ENCODE peak calls at places on chromosomes 13 and 19, in five cellular contexts. E is left lung, B is GM23248, Z is SK-N-SH, S is ovary. A is an unnamed sample.
A peak's percentile ranks its signal among the peaks of the same experiment; 100 is the strongest.

GRCh38 chr13:98842074-98842473 is 89.6 kb upstream of the SLC15A1 start:
- DNase-seq in E (no peak), B (no peak), Z (no peak), S (no peak), A (no peak)

GRCh38 chr13:106349080-106349841 is 186.2 kb downstream of the EFNB2 start:
- DNase-seq in E (peak; percentile 42), B (no peak), Z (peak; percentile 43), S (no peak), A (peak; percentile 33)

GRCh38 chr13:83024226-83024625 is 858.0 kb downstream of the SLITRK1 start:
- DNase-seq in E (no peak), B (peak; percentile 3), Z (no peak), S (no peak), A (no peak)

GRCh38 chr19:35365303-35365702 is 5.6 kb upstream of the GPR42 start:
- DNase-seq in E (no peak), B (no peak), Z (no peak), S (no peak), A (no peak)

GRCh38 chr13:30154531-30154930 is 152.8 kb downstream of the KATNAL1 start:
- DNase-seq in E (no peak), B (no peak), Z (no peak), S (no peak), A (no peak)

GRCh38 chr13:73000027-73000674 is 58.7 kb upstream of the KLF5 start:
- DNase-seq in E (no peak), B (peak; percentile 37), Z (no peak), S (no peak), A (no peak)

GRCh38 chr13:27960362-27961226 is 8.5 kb downstream of the CDX2 start:
- DNase-seq in E (no peak), B (peak; percentile 55), Z (peak; percentile 61), S (peak; percentile 45), A (no peak)

GRCh38 chr13:100604909-100605308 is 16.3 kb upstream of the GGACT start:
- DNase-seq in E (no peak), B (no peak), Z (no peak), S (no peak), A (no peak)

GRCh38 chr19:6811906-6812305 is 39.4 kb downstream of the VAV1 start:
- DNase-seq in E (no peak), B (peak; percentile 76), Z (peak; percentile 73), S (no peak), A (peak; percentile 45)

GRCh38 chr19:40216013-40216776 is 2.0 kb downstream of the TTC9B start:
- DNase-seq in E (no peak), B (no peak), Z (no peak), S (no peak), A (no peak)

GRCh38 chr19:16425019-16425418 is 46.8 kb downstream of the EPS15L1 start:
- DNase-seq in E (no peak), B (no peak), Z (no peak), S (no peak), A (no peak)

GRCh38 chr19:19749332-19750130 is 16.6 kb upstream of the ZNF14 start:
- DNase-seq in E (no peak), B (no peak), Z (no peak), S (no peak), A (no peak)

GRCh38 chr13:35984776-35985453 is 146.3 kb downstream of the DCLK1 start:
- DNase-seq in E (no peak), B (no peak), Z (peak; percentile 85), S (no peak), A (peak; percentile 84)

GRCh38 chr13:108226184-108226583 is 8.0 kb downstream of the ABHD13 start:
- DNase-seq in E (no peak), B (no peak), Z (peak; percentile 60), S (no peak), A (peak; percentile 22)

GRCh38 chr19:1177322-1178114 is 3.5 kb upstream of the SBNO2 start:
- DNase-seq in E (peak; percentile 61), B (peak; percentile 98), Z (no peak), S (peak; percentile 38), A (no peak)

GRCh38 chr19:1173160-1173844 is 766 bp downstream of the SBNO2 start:
- DNase-seq in E (no peak), B (peak; percentile 55), Z (peak; percentile 67), S (peak; percentile 66), A (no peak)

GRCh38 chr19:1173845-1174809 is at the start of gene SBNO2:
- DNase-seq in E (peak; percentile 91), B (peak; percentile 94), Z (peak; percentile 100), S (peak; percentile 96), A (peak; percentile 93)

GRCh38 chr19:1172353-1173159 is 1.5 kb downstream of the SBNO2 start:
- DNase-seq in E (no peak), B (peak; percentile 77), Z (peak; percentile 64), S (peak; percentile 61), A (no peak)

DNA sequence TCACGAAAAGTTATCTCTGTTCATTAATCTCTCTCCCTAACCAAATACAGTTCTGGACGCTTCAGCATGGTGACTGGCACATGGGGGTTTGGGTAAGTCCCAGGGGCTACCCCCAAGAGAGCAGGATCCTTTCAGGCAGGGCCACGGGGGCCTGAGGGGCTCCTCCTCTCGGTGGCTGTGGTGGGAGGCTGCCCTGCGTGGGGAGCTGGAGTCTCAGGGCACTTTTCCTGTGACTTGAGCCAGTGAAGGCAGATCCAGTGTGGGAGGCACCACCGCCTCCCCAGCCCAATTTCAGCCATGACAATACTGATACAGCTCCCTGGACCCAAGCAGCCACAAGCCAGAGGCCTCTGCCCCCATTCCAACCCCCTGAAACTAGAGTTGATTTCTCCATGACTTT is 952 bp upstream of the SBNO2 start:
- DNase-seq in E (no peak), B (no peak), Z (no peak), S (no peak), A (no peak)
- H3K4me1 ChIP-seq in E (peaks cover 19% of the 10 kb centered on the region), B (peaks cover 28% of the 10 kb centered on the region), Z (peaks cover 20% of the 10 kb centered on the region), S (peaks cover 20% of the 10 kb centered on the region), A (peaks cover 5% of the 10 kb centered on the region)

GRCh38 chr19:55753401-55753800 is 5.5 kb upstream of the RFPL4A start:
- DNase-seq in E (no peak), B (no peak), Z (no peak), S (no peak), A (no peak)
- H3K9me3 ChIP-seq in E (no peaks in the 10 kb centered on the region), B (no peaks in the 10 kb centered on the region), Z (no peaks in the 10 kb centered on the region), S (no peaks in the 10 kb centered on the region), A (no peaks in the 10 kb centered on the region)

DNA sequence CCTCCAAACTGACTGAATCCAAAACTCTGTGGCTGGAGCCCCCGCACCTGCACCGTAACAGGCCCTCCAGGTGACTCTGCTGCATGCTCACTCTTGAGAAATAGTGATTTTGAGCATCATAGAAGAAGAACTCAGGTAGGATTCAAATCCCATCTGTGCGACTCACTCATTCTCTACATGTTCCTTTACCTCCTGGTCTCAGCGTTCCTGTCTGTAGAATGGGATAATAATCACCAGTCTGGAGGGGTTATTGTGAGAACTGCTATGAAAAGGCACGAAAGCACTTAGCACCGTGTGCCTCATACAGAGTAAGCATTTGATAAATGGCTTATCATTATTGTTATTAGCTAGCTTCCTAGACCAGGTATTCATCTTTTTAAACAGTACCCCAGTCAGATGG is 36.5 kb upstream of the NPAS1 start:
- DNase-seq in E (no peak), B (no peak), Z (no peak), S (no peak), A (no peak)
- H3K4me1 ChIP-seq in E (peaks cover 5% of the 10 kb centered on the region), B (peaks cover 34% of the 10 kb centered on the region), Z (peaks cover 22% of the 10 kb centered on the region), S (peaks cover 11% of the 10 kb centered on the region), A (peaks cover 15% of the 10 kb centered on the region)

GRCh38 chr19:12448808-12449207 is 8.0 kb upstream of the ZNF443 start:
- DNase-seq in E (no peak), B (no peak), Z (no peak), S (no peak), A (no peak)

GRCh38 chr19:12450817-12451216 is 10.0 kb upstream of the ZNF443 start:
- DNase-seq in E (no peak), B (no peak), Z (no peak), S (no peak), A (no peak)

GRCh38 chr19:12453495-12453894 is 12.7 kb upstream of the ZNF443 start:
- DNase-seq in E (no peak), B (no peak), Z (no peak), S (no peak), A (no peak)
- H3K9me3 ChIP-seq in E (no peaks in the 10 kb centered on the region), B (no peaks in the 10 kb centered on the region), Z (peaks cover 8% of the 10 kb centered on the region), S (no peaks in the 10 kb centered on the region), A (peaks cover 3% of the 10 kb centered on the region)

GRCh38 chr19:1310853-1311180 is 25.1 kb downstream of the EFNA2 start:
- DNase-seq in E (no peak), B (no peak), Z (no peak), S (no peak), A (no peak)
- H3K4me1 ChIP-seq in E (no peaks in the 10 kb centered on the region), B (no peaks in the 10 kb centered on the region), Z (peaks cover 3% of the 10 kb centered on the region), S (peaks cover 1% of the 10 kb centered on the region), A (peaks cover 6% of the 10 kb centered on the region)

GRCh38 chr19:9673912-9674668 is 810 bp downstream of the ZNF562 start:
- DNase-seq in E (no peak), B (peak; percentile 34), Z (no peak), S (no peak), A (no peak)

GRCh38 chr19:9672893-9673292 is 2.0 kb downstream of the ZNF562 start:
- DNase-seq in E (no peak), B (no peak), Z (no peak), S (no peak), A (no peak)

GRCh38 chr19:9671654-9672053 is 3.2 kb downstream of the ZNF562 start:
- DNase-seq in E (no peak), B (no peak), Z (no peak), S (no peak), A (no peak)

DNA sequence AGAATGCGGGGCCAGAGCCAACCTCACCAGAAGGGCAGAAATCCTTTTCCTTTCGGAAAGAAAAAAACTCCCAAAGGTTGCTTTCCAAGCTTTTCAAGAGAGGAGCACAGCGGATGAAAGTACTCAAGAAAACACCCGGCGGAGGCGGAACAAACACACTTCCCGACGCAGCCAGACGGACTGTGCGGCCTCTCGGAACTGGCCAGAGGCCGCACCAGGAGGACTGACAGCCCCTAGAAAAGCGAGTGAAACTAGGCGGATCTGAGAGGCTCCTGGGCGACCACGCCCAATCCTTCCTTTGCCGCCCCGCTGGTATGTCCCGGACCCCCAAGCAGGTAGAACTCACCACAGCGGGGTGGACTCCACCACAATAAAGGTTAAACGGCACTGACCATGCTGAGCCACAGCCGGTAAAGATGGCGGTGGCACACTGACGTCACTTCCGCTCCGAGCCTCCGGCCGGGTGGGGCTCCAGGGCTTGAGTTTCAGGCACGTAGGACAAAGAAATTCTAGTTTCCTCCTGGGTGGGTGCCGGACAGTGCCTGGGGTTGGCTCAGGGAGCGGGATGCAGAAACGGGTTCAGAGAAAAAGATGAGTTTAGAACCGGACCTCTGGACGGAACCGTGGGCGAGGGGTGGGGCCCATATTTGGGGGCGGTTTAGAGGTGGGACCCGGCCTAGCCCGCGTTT is at the start of gene ZNF562:
- DNase-seq in E (peak; percentile 91), B (peak; percentile 93), Z (peak; percentile 93), S (peak; percentile 91), A (peak; percentile 89)
- H3K9me3 ChIP-seq in E (no peaks in the 10 kb centered on the region), B (peaks cover 7% of the 10 kb centered on the region), Z (peaks cover 7% of the 10 kb centered on the region), S (peaks cover 4% of the 10 kb centered on the region), A (peaks cover 2% of the 10 kb centered on the region)

GRCh38 chr13:79480954-79481684 is at the start of gene NDFIP2:
- DNase-seq in E (peak; percentile 86), B (peak; percentile 91), Z (peak; percentile 87), S (peak; percentile 88), A (peak; percentile 93)
- H3K4me1 ChIP-seq in E (no peaks in the 10 kb centered on the region), B (peaks cover 38% of the 10 kb centered on the region), Z (peaks cover 9% of the 10 kb centered on the region), S (no peaks in the 10 kb centered on the region), A (no peaks in the 10 kb centered on the region)

A was measured in BE2C.